ENCODE peak calls at places on chromosomes 13 and 19, in four cellular contexts. One of them, this sample, is unnamed.

GRCh38 chr13:20137875-20138274 is 23.0 kb downstream of the GJA3 start:
- DNase-seq in stomach: no peak
- DNase-seq in stimulated activated CD4-positive, alpha-beta T cell treated with anti-CD3 and anti-CD28 coated beads, Interleukin-4, amount 100 ng/mL, for 48 hours: no peak
- DNase-seq in esophagus squamous epithelium: no peak
- DNase-seq in this sample: no peak

GRCh38 chr13:30803791-30804190 is 68.4 kb downstream of the ALOX5AP start:
- DNase-seq in stomach: no peak
- DNase-seq in stimulated activated CD4-positive, alpha-beta T cell treated with anti-CD3 and anti-CD28 coated beads, Interleukin-4, amount 100 ng/mL, for 48 hours: no peak
- DNase-seq in esophagus squamous epithelium: no peak
- DNase-seq in this sample: no peak

GRCh38 chr19:10187315-10187714 is 7.4 kb downstream of the DNMT1 start:
- DNase-seq in stomach: no peak
- DNase-seq in stimulated activated CD4-positive, alpha-beta T cell treated with anti-CD3 and anti-CD28 coated beads, Interleukin-4, amount 100 ng/mL, for 48 hours: no peak
- DNase-seq in esophagus squamous epithelium: no peak
- DNase-seq in this sample: no peak

GRCh38 chr19:31279436-31279765 is 69.8 kb downstream of the TSHZ3 start:
- DNase-seq in stomach: no peak
- DNase-seq in stimulated activated CD4-positive, alpha-beta T cell treated with anti-CD3 and anti-CD28 coated beads, Interleukin-4, amount 100 ng/mL, for 48 hours: no peak
- DNase-seq in esophagus squamous epithelium: no peak
- DNase-seq in this sample: no peak

GRCh38 chr13:76993021-76993420 is 1.1 kb downstream of the CLN5 start:
- DNase-seq in stomach: no peak
- DNase-seq in stimulated activated CD4-positive, alpha-beta T cell treated with anti-CD3 and anti-CD28 coated beads, Interleukin-4, amount 100 ng/mL, for 48 hours: no peak
- DNase-seq in esophagus squamous epithelium: no peak
- DNase-seq in this sample: no peak

GRCh38 chr19:33440682-33441081 is 67.2 kb downstream of the CEBPG start:
- DNase-seq in stomach: no peak
- DNase-seq in stimulated activated CD4-positive, alpha-beta T cell treated with anti-CD3 and anti-CD28 coated beads, Interleukin-4, amount 100 ng/mL, for 48 hours: no peak
- DNase-seq in esophagus squamous epithelium: no peak
- DNase-seq in this sample: no peak

GRCh38 chr13:51614350-51614786 is 30.1 kb downstream of the WDFY2 start:
- DNase-seq in stomach: no peak
- DNase-seq in stimulated activated CD4-positive, alpha-beta T cell treated with anti-CD3 and anti-CD28 coated beads, Interleukin-4, amount 100 ng/mL, for 48 hours: peak
- DNase-seq in esophagus squamous epithelium: no peak
- DNase-seq in this sample: peak

GRCh38 chr13:76812971-76813691 is 73.1 kb downstream of the KCTD12 start:
- DNase-seq in stomach: no peak
- DNase-seq in stimulated activated CD4-positive, alpha-beta T cell treated with anti-CD3 and anti-CD28 coated beads, Interleukin-4, amount 100 ng/mL, for 48 hours: no peak
- DNase-seq in esophagus squamous epithelium: no peak
- DNase-seq in this sample: no peak

GRCh38 chr19:10000171-10000826 is 10.0 kb downstream of the COL5A3 start:
- DNase-seq in stomach: peak
- DNase-seq in stimulated activated CD4-positive, alpha-beta T cell treated with anti-CD3 and anti-CD28 coated beads, Interleukin-4, amount 100 ng/mL, for 48 hours: peak
- DNase-seq in esophagus squamous epithelium: no peak
- DNase-seq in this sample: peak

GRCh38 chr13:113082198-113083021 is 23.2 kb upstream of the F7 start:
- DNase-seq in stomach: no peak
- DNase-seq in stimulated activated CD4-positive, alpha-beta T cell treated with anti-CD3 and anti-CD28 coated beads, Interleukin-4, amount 100 ng/mL, for 48 hours: no peak
- DNase-seq in esophagus squamous epithelium: no peak
- DNase-seq in this sample: no peak

GRCh38 chr13:55302568-55302967 is 1838.2 kb upstream of the PRR20A start:
- DNase-seq in stomach: no peak
- DNase-seq in stimulated activated CD4-positive, alpha-beta T cell treated with anti-CD3 and anti-CD28 coated beads, Interleukin-4, amount 100 ng/mL, for 48 hours: no peak
- DNase-seq in esophagus squamous epithelium: no peak
- DNase-seq in this sample: no peak

This sample was measured in RCC 7860.